ENCODE peak calls at places on chromosomes 5 and 9, in six cellular contexts. A is AG09319, X is IMR-90, L is AG09309, R is astrocyte of the spinal cord, E is fibroblast of mammary gland. G is an unnamed sample.

GRCh38 chr9:76400534-76401096 is 6.4 kb upstream of the RFK start:
- DNase-seq in E (no peak), X (peak), L (no peak), R (no peak), A (no peak), G (no peak)

GRCh38 chr5:56569576-56569975 is 245.8 kb upstream of the MAP3K1 start:
- DNase-seq in E (peak), A (no peak), X (peak), L (no peak), R (peak), G (peak)

GRCh38 chr9:106560540-106560939 is 302.4 kb upstream of the ZNF462 start:
- DNase-seq in R (no peak), A (no peak), X (no peak), E (no peak), L (no peak), G (no peak)

GRCh38 chr5:154375331-154376008 is 70.3 kb upstream of the SAP30L start:
- DNase-seq in X (peak), E (peak), R (no peak), L (no peak), A (no peak), G (peak)

GRCh38 chr9:36450110-36450732 is 50.2 kb upstream of the RNF38 start:
- DNase-seq in A (no peak), X (peak), E (peak), L (no peak), R (peak), G (peak)

GRCh38 chr5:172282277-172283019 is 1.1 kb downstream of the UBTD2 start:
- DNase-seq in R (peak), L (no peak), X (peak), E (peak), A (no peak), G (no peak)

GRCh38 chr9:122991370-122991830 is 42.1 kb upstream of the GPR21 start:
- DNase-seq in E (peak), X (peak), L (peak), A (peak), R (peak), G (peak)

GRCh38 chr5:137751869-137752491 is 2.2 kb downstream of the HNRNPA0 start:
- DNase-seq in X (peak), E (peak), A (peak), L (peak), R (peak), G (peak)

GRCh38 chr5:96648598-96648997 is 13.6 kb upstream of the CAST start:
- DNase-seq in X (peak), R (no peak), A (no peak), L (no peak), E (peak), G (no peak)

GRCh38 chr5:76790632-76791290 is 28.1 kb upstream of the F2RL1 start:
- DNase-seq in L (peak), A (peak), R (peak), X (peak), E (peak), G (peak)

GRCh38 chr5:18772475-18772874 is 1138.2 kb downstream of the TAF11L14 start:
- DNase-seq in L (no peak), E (no peak), X (no peak), A (no peak), R (peak), G (peak)

GRCh38 chr5:142358648-142359047 is 33.8 kb upstream of the SPRY4 start:
- DNase-seq in E (no peak), R (no peak), A (no peak), X (no peak), L (no peak), G (no peak)

GRCh38 chr9:78606011-78606410 is 309.1 kb downstream of the PSAT1 start:
- DNase-seq in E (no peak), L (no peak), R (no peak), A (no peak), X (peak), G (peak)

GRCh38 chr5:124677376-124677998 is 69.0 kb downstream of the ZNF608 start:
- DNase-seq in E (no peak), L (no peak), R (no peak), X (peak), A (no peak), G (peak)

GRCh38 chr9:89313842-89314241 is 2.8 kb downstream of the CKS2 start:
- DNase-seq in X (peak), E (peak), A (no peak), L (no peak), R (no peak), G (no peak)

GRCh38 chr9:134619456-134619982 is 22.1 kb upstream of the COL5A1 start:
- DNase-seq in R (no peak), E (no peak), A (no peak), X (no peak), L (no peak), G (no peak)

GRCh38 chr5:472076-472655 is 29.2 kb downstream of the EXOC3 start:
- DNase-seq in X (no peak), A (no peak), L (no peak), R (no peak), E (peak), G (no peak)

GRCh38 chr5:31626156-31626555 is 12.8 kb upstream of the PDZD2 start:
- DNase-seq in L (no peak), R (no peak), X (no peak), A (no peak), E (no peak), G (no peak)

GRCh38 chr5:103224118-103224893 is 34.3 kb upstream of the MACIR start:
- DNase-seq in X (peak), L (peak), E (peak), R (peak), A (no peak), G (peak)

GRCh38 chr5:33343661-33344327 is 97.0 kb upstream of the TARS1 start:
- DNase-seq in A (peak), R (peak), X (peak), L (no peak), E (peak), G (peak)

GRCh38 chr5:135857630-135858311 is 23.3 kb downstream of the SLC25A48 start:
- DNase-seq in L (no peak), A (no peak), R (no peak), X (no peak), E (no peak), G (no peak)

GRCh38 chr9:9791621-9792020 is 821.2 kb downstream of the PTPRD start:
- DNase-seq in E (peak), L (no peak), X (no peak), A (no peak), R (peak), G (peak)

GRCh38 chr9:9792144-9792857 is 820.5 kb downstream of the PTPRD start:
- DNase-seq in R (no peak), A (no peak), E (no peak), X (no peak), L (no peak), G (no peak)

DNA sequence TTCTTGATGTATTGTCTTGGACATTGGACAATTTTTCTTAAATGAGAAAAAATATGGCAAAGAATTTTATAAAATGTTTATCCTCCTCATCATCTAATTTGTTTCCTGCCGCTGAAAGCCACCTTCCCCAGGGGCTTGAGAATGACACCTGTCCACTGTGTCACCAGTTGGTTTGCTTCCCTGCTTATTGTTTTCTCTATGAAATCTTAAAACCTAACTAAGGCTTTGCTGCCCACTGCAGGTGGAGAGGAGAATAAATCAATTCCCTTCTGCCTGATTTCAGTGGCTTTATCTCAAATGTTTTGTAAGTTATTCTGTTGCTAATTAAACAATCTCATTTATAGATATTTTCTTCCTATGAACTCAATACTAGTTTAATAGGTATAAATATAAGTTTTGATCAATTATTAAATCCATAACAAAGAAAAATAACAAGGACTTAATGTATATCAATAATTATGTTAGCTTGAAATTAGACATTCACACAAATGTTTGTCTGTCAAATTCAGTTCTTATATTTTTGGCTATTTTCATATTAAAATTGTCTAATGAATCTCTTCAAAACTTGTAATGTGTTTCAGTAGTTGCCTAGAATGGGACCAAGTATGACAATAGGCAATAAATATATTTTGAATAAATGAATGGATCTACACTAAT is 822.5 kb downstream of the PTPRD start:
- DNase-seq in R (peak), X (no peak), A (no peak), E (peak), L (no peak), G (peak)
- TF ChIP-seq CTCF in R (peak), X (peak), A (peak), E (peak), L (peak), G (peak)

DNA sequence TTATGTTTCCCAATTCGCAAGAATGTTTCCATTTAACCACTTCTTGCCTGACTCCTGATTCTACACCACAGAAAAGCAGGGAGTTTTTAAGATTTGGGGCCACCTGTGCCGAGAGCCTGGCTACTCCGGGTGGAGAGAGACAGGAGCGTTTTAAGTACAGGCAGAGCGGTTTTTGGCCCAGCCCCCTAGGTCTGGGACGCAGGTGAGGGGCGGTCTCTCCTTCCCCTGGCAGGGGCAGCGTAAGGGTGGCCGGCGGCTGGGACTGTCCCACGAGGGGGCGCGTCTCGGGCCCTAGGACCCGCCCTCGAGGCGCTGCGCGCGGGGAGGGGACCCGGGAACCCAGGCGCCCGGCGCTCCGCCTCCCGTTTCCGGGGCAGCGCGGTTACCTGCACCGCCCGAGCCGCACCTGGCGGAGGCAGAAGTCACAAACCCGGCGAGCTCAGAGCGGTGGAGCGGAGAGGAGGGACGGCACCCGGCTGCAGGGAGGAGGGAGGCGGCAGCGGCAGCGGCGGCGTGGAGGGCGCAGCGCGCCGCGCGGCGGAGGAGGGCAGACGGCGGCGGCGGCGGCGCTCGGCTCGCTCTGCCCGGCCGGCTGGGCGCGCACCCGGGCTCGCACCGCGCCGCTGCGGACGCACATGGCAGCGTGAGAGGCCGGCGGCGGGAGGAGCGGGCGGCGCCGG is at the start of gene WWC1:
- DNase-seq in R (no peak), X (peak), A (no peak), L (no peak), E (no peak), G (no peak)
- TF ChIP-seq CTCF in R (peak), X (peak), A (peak), L (no peak), E (no peak), G (no peak)

GRCh38 chr5:145375521-145375920 is 459.6 kb downstream of the PRELID2 start:
- DNase-seq in A (no peak), R (no peak), X (no peak), E (peak), L (no peak), G (no peak)
- TF ChIP-seq CTCF in A (no peak), R (no peak), X (no peak), E (no peak), L (no peak), G (no peak)

GRCh38 chr9:92988215-92988731 is 41.0 kb downstream of the FGD3 start:
- DNase-seq in A (no peak), X (no peak), R (no peak), L (no peak), E (no peak), G (no peak)

GRCh38 chr9:92989561-92989960 is 42.2 kb downstream of the FGD3 start:
- DNase-seq in L (no peak), R (no peak), E (no peak), A (no peak), X (no peak), G (no peak)

GRCh38 chr9:92983984-92984589 is 36.8 kb downstream of the FGD3 start:
- DNase-seq in A (no peak), L (no peak), E (peak), R (peak), X (peak), G (no peak)

GRCh38 chr9:92984976-92985375 is 37.7 kb downstream of the FGD3 start:
- DNase-seq in L (no peak), R (no peak), E (no peak), A (no peak), X (no peak), G (no peak)

DNA sequence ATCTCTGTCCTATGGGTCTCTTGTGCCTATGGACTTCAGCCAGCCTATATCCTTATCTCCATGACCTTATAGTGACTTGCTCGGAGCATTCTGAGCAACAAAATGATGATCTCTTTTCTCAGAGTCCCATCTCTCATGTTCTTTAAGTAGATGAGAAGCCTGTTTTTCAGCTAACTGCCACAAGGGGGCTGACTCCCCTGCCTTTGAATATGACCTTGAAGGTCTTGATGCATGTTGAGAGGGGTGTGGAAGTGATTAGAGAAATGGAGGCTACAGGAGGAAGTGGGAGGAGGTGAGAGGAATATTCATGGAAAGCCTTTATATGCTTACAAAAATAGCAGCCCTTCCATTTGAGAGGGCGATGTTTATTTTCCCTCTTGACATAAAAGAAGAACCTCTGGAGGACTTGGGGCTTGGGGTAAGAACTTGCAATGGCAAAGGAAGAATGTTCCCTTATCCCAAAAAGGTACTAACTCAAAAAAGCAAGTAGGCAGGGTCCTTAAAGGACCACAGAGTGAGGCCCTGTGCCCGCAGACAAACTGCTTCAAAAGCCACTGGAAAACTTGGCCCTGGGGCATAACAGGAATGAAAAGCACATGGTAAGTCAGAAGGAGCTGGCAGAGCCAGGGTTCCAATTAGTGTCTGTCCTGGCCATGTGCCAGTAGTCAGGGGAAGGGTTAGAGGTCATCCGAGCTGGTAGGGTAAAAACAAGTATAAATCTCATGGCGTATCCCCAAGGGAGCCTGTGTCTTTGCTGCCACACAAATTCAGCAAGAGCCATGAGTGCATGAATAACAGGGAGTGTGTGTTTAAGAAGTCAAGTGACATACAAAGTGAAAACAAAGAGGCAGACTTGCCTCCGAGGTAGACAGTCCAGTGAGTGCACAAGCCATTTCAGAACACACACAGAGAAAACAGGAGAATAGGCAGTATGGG is 39.1 kb downstream of the FGD3 start:
- DNase-seq in L (no peak), A (no peak), E (peak), X (no peak), R (no peak), G (peak)
- TF ChIP-seq CTCF in L (peak), A (peak), E (peak), X (peak), R (peak), G (peak)

DNA sequence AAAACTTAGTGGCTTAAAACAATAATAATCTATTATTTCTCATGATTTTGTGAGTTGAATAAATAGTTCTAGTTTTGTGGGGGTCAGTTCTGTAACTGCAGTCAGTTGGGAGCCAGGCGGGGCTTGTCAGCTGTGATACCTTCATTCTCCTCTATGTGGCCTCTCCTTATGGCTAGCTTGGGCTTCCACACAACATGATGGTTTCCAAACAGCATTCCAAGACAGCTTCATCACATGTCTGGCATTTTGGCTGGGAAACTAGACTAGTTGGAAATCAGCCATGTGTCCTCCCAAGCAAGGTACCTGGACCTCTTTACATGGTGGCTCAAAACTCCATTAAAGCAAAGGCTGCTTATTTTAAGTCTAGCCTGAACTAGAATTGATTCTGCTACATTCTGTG is 61.4 kb upstream of the RANBP3L start:
- DNase-seq in R (peak), X (peak), L (no peak), E (peak), A (no peak), G (peak)
- TF ChIP-seq CTCF in R (peak), X (peak), L (peak), E (peak), A (no peak), G (peak)

DNA sequence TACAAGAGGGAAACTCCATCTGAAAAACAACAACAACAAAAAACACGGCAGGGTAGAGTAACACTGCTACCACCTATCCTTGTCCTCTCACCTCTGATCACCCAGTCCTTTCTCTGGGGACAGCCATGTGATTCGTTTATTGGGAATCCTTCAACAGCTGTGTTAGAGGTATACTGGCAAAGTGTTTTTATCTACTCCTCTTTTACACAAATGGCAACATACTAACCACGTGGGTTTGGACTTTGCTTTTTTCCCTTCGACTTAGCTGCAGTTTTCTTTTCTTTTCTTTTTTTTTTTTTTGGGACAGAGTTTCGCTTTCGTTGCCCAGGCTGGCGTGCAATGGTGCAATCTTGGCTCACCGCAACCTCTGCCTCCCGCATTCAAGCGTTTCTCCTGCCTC is 11.2 kb upstream of the SET start:
- DNase-seq in X (no peak), R (no peak), A (no peak), L (no peak), E (no peak), G (no peak)
- TF ChIP-seq CTCF in X (no peak), R (no peak), A (no peak), L (no peak), E (no peak), G (no peak)

G was measured in fibroblast of pulmonary artery.